ENCODE peak calls at places on chromosomes 2 and 18, in five cellular contexts. One of them, this sample, is unnamed. For H3K4me1, the result is how much of the 10 kb centered on the place peaks cover.

GRCh38 chr2:23367760-23368159 is 17.2 kb upstream of the KLHL29 start:
- DNase-seq in left lung: no peak
- DNase-seq in MM.1S: no peak
- DNase-seq in cardiac muscle cell: no peak
- DNase-seq in GM23338: no peak
- DNase-seq in this sample: peak

GRCh38 chr2:102460467-102460866 is 12.6 kb upstream of the SLC9A4 start:
- DNase-seq in GM23338: no peak
- DNase-seq in cardiac muscle cell: no peak
- DNase-seq in MM.1S: no peak
- DNase-seq in left lung: no peak
- DNase-seq in this sample: no peak

GRCh38 chr2:45973426-45973825 is 322.0 kb downstream of the PRKCE start:
- DNase-seq in left lung: no peak
- DNase-seq in MM.1S: no peak
- DNase-seq in cardiac muscle cell: no peak
- DNase-seq in GM23338: no peak
- DNase-seq in this sample: no peak

GRCh38 chr2:207121784-207122183 is 44.0 kb downstream of the KLF7 start:
- DNase-seq in GM23338: no peak
- DNase-seq in left lung: no peak
- DNase-seq in cardiac muscle cell: no peak
- DNase-seq in MM.1S: no peak
- DNase-seq in this sample: no peak

GRCh38 chr2:218885981-218886447 is 5.4 kb downstream of the WNT10A start:
- DNase-seq in cardiac muscle cell: no peak
- DNase-seq in GM23338: no peak
- DNase-seq in MM.1S: peak
- DNase-seq in left lung: no peak
- DNase-seq in this sample: no peak

GRCh38 chr2:161032635-161033034 is 127.6 kb upstream of the TANK start:
- DNase-seq in left lung: no peak
- DNase-seq in MM.1S: no peak
- DNase-seq in GM23338: no peak
- DNase-seq in cardiac muscle cell: no peak
- DNase-seq in this sample: no peak

GRCh38 chr2:37414470-37414949 is 70.1 kb downstream of the QPCT start:
- DNase-seq in GM23338: peak
- DNase-seq in left lung: no peak
- DNase-seq in cardiac muscle cell: peak
- DNase-seq in MM.1S: peak
- DNase-seq in this sample: peak

GRCh38 chr2:36568533-36569246 is 29.3 kb downstream of the FEZ2 start:
- DNase-seq in left lung: no peak
- DNase-seq in cardiac muscle cell: no peak
- DNase-seq in GM23338: peak
- DNase-seq in MM.1S: no peak
- DNase-seq in this sample: peak

GRCh38 chr2:23283653-23284052 is 101.3 kb upstream of the KLHL29 start:
- DNase-seq in left lung: no peak
- DNase-seq in cardiac muscle cell: no peak
- DNase-seq in MM.1S: no peak
- DNase-seq in GM23338: no peak
- DNase-seq in this sample: peak

GRCh38 chr2:903223-903900 is 47.3 kb upstream of the SNTG2 start:
- DNase-seq in left lung: no peak
- DNase-seq in GM23338: no peak
- DNase-seq in cardiac muscle cell: no peak
- DNase-seq in MM.1S: no peak
- DNase-seq in this sample: no peak

GRCh38 chr2:233140913-233141469 is 80.8 kb downstream of the INPP5D start:
- DNase-seq in left lung: no peak
- DNase-seq in cardiac muscle cell: no peak
- DNase-seq in MM.1S: no peak
- DNase-seq in GM23338: peak
- DNase-seq in this sample: no peak

GRCh38 chr2:230899287-230899686 is 25.8 kb downstream of the GPR55 start:
- DNase-seq in GM23338: peak
- DNase-seq in MM.1S: no peak
- DNase-seq in left lung: no peak
- DNase-seq in cardiac muscle cell: peak
- DNase-seq in this sample: no peak

GRCh38 chr2:164430166-164430783 is 191.0 kb downstream of the GRB14 start:
- DNase-seq in left lung: no peak
- DNase-seq in MM.1S: peak
- DNase-seq in GM23338: peak
- DNase-seq in cardiac muscle cell: peak
- DNase-seq in this sample: no peak

GRCh38 chr2:111705711-111706323 is 178.2 kb downstream of the ANAPC1 start:
- DNase-seq in cardiac muscle cell: no peak
- DNase-seq in MM.1S: peak
- DNase-seq in left lung: no peak
- DNase-seq in GM23338: peak
- DNase-seq in this sample: peak

GRCh38 chr2:39849982-39850526 is 71.0 kb upstream of the THUMPD2 start:
- DNase-seq in left lung: no peak
- DNase-seq in GM23338: no peak
- DNase-seq in MM.1S: no peak
- DNase-seq in cardiac muscle cell: no peak
- DNase-seq in this sample: no peak

GRCh38 chr2:53755022-53755630 is 12.5 kb upstream of the CHAC2 start:
- DNase-seq in MM.1S: no peak
- DNase-seq in GM23338: no peak
- DNase-seq in left lung: peak
- DNase-seq in cardiac muscle cell: no peak
- DNase-seq in this sample: no peak

GRCh38 chr2:86000938-86001312 is 104.8 kb downstream of the POLR1A start:
- DNase-seq in left lung: no peak
- DNase-seq in cardiac muscle cell: peak
- DNase-seq in MM.1S: peak
- DNase-seq in GM23338: no peak
- DNase-seq in this sample: no peak

GRCh38 chr2:232581725-232582124 is 31.2 kb downstream of the EIF4E2 start:
- DNase-seq in left lung: no peak
- DNase-seq in GM23338: no peak
- DNase-seq in MM.1S: peak
- DNase-seq in cardiac muscle cell: no peak
- DNase-seq in this sample: no peak

GRCh38 chr2:3461781-3462492 is 57.4 kb downstream of the ADI1 start:
- DNase-seq in GM23338: peak
- DNase-seq in cardiac muscle cell: peak
- DNase-seq in left lung: peak
- DNase-seq in MM.1S: peak
- DNase-seq in this sample: peak

GRCh38 chr18:35201502-35201901 is 39.3 kb upstream of the ZNF397 start:
- DNase-seq in left lung: no peak
- DNase-seq in cardiac muscle cell: no peak
- DNase-seq in GM23338: no peak
- DNase-seq in MM.1S: no peak
- DNase-seq in this sample: no peak

GRCh38 chr18:22998336-22998735 is 65.2 kb downstream of the RBBP8 start:
- DNase-seq in cardiac muscle cell: peak
- DNase-seq in MM.1S: no peak
- DNase-seq in GM23338: no peak
- DNase-seq in left lung: no peak
- DNase-seq in this sample: no peak

GRCh38 chr18:22999647-23000046 is 66.5 kb downstream of the RBBP8 start:
- DNase-seq in cardiac muscle cell: no peak
- DNase-seq in left lung: no peak
- DNase-seq in MM.1S: no peak
- DNase-seq in GM23338: no peak
- DNase-seq in this sample: no peak

GRCh38 chr18:23003289-23003688 is 70.2 kb downstream of the RBBP8 start:
- DNase-seq in GM23338: no peak
- DNase-seq in MM.1S: no peak
- DNase-seq in left lung: no peak
- DNase-seq in cardiac muscle cell: no peak
- DNase-seq in this sample: no peak

DNA sequence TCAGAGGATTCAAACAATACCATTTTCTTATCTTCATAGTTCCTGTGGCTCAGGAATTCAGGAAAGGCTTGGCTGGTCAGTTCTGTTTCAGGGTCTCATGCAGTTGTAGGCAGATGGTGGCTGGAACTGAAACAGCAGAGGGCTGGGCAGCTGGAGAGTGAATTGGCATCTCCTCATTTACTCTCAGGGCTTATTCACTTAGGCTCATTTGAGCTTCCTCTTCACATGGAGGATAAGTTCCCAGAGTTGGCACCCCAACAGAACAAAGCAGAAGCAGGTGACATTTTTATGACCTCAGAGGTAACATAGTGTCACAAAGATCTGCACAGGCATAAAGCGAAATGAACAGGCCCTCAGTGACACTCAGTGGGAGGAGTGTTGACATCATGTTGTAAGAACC is 66.1 kb downstream of the RBBP8 start:
- DNase-seq in left lung: no peak
- DNase-seq in MM.1S: no peak
- DNase-seq in cardiac muscle cell: no peak
- DNase-seq in GM23338: no peak
- DNase-seq in this sample: no peak
- TF ChIP-seq CTCF in left lung: no peak
- TF ChIP-seq CTCF in MM.1S: no peak
- TF ChIP-seq CTCF in cardiac muscle cell: no peak
- TF ChIP-seq CTCF in GM23338: no peak
- TF ChIP-seq CTCF in this sample: no peak

GRCh38 chr2:121240436-121240835 is 44.6 kb downstream of the TFCP2L1 start:
- DNase-seq in cardiac muscle cell: no peak
- DNase-seq in GM23338: no peak
- DNase-seq in left lung: peak
- DNase-seq in MM.1S: no peak
- DNase-seq in this sample: no peak
- H3K27ac ChIP-seq in cardiac muscle cell: no peak
- H3K27ac ChIP-seq in GM23338: no peak
- H3K27ac ChIP-seq in left lung: no peak
- H3K27ac ChIP-seq in MM.1S: no peak
- H3K27ac ChIP-seq in this sample: no peak

DNA sequence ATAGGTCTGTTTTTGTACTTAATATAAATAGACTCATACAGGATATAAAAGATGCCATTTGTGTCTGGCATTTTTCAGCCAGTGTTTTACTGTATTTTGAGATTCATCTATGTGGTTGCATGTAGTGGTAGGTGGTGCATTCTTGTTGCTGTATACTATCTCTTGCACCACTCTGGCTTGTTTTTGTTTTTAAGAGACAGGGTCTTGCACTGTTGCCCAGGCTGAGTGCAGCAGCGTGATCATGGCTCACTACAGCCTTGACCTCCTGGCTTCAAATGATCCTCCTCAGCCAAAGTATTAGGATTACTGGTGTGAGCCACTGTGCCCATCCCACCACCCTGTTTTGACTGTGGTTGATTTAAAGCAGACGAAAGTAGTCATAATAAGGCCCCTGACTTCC is 12.6 kb downstream of the HK2 start:
- DNase-seq in MM.1S: no peak
- DNase-seq in GM23338: no peak
- DNase-seq in cardiac muscle cell: no peak
- DNase-seq in left lung: no peak
- DNase-seq in this sample: no peak
- H3K4me1 ChIP-seq in MM.1S: half or more
- H3K4me1 ChIP-seq in GM23338: half or more
- H3K4me1 ChIP-seq in cardiac muscle cell: half or more
- H3K4me1 ChIP-seq in left lung: half or more
- H3K4me1 ChIP-seq in this sample: half or more

DNA sequence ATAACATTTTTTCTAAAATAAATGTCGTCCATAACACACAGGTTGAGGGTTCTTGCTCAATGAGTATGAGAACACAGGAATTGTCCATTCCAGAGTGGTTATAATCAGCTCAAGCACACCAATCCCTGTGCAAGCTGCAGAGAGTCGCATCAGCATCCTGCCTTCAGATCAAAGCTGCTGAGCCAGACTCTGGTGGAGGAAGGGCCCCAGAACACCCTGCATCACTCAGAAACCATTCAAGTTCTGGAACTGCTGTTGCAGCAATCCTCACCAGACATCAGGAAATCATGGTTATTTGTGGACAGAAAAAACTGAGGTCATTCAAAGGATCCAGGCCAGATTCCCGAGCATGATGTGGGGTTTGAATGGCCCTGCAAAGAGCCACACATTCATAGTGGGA is 44.5 kb downstream of the DNER start:
- DNase-seq in GM23338: no peak
- DNase-seq in left lung: no peak
- DNase-seq in MM.1S: peak
- DNase-seq in cardiac muscle cell: no peak
- DNase-seq in this sample: no peak
- TF ChIP-seq CTCF in GM23338: no peak
- TF ChIP-seq CTCF in left lung: no peak
- TF ChIP-seq CTCF in MM.1S: no peak
- TF ChIP-seq CTCF in cardiac muscle cell: no peak
- TF ChIP-seq CTCF in this sample: no peak

GRCh38 chr2:119490653-119491195 is 33.6 kb downstream of the SCTR start:
- DNase-seq in GM23338: no peak
- DNase-seq in left lung: no peak
- DNase-seq in cardiac muscle cell: no peak
- DNase-seq in MM.1S: no peak
- DNase-seq in this sample: no peak

GRCh38 chr2:119488245-119489182 is 35.8 kb downstream of the SCTR start:
- DNase-seq in left lung: no peak
- DNase-seq in GM23338: peak
- DNase-seq in MM.1S: no peak
- DNase-seq in cardiac muscle cell: no peak
- DNase-seq in this sample: no peak

GRCh38 chr2:119491776-119492525 is 32.3 kb downstream of the SCTR start:
- DNase-seq in GM23338: peak
- DNase-seq in MM.1S: no peak
- DNase-seq in cardiac muscle cell: peak
- DNase-seq in left lung: no peak
- DNase-seq in this sample: peak

GRCh38 chr2:119489232-119489952 is 34.9 kb downstream of the SCTR start:
- DNase-seq in MM.1S: no peak
- DNase-seq in left lung: no peak
- DNase-seq in cardiac muscle cell: no peak
- DNase-seq in GM23338: no peak
- DNase-seq in this sample: no peak

GRCh38 chr2:119490106-119490505 is 34.2 kb downstream of the SCTR start:
- DNase-seq in cardiac muscle cell: no peak
- DNase-seq in left lung: no peak
- DNase-seq in MM.1S: no peak
- DNase-seq in GM23338: no peak
- DNase-seq in this sample: no peak
- H3K27ac ChIP-seq in cardiac muscle cell: no peak
- H3K27ac ChIP-seq in left lung: peak
- H3K27ac ChIP-seq in MM.1S: no peak
- H3K27ac ChIP-seq in GM23338: no peak
- H3K27ac ChIP-seq in this sample: no peak

This sample was measured in foreskin keratinocyte.